ENCODE peak calls at places on chromosomes 12 and 14, in ten cellular contexts. H, F, S, Y, D, Q, O, U, M and P are unnamed samples.

GRCh38 chr14:77099425-77100167 is 1.5 kb downstream of the CIPC start:
- DNase-seq in H (no peak), F (no peak), S (no peak), Y (no peak), D (no peak), Q (no peak), O (peak), U (no peak), M (peak), P (no peak)

GRCh38 chr14:100305446-100306255 is 593 bp downstream of the SLC25A29 start:
- DNase-seq in H (peak), F (peak), S (no peak), Y (peak), D (peak), Q (peak), O (peak), U (no peak), M (peak), P (peak)

GRCh38 chr12:15633201-15633600 is 156.0 kb downstream of the EPS8 start:
- DNase-seq in H (no peak), F (no peak), S (no peak), Y (no peak), D (no peak), Q (no peak), O (peak), U (no peak), M (no peak), P (no peak)

GRCh38 chr12:52636189-52636588 is 15.8 kb downstream of the KRT2 start:
- DNase-seq in H (peak), F (no peak), S (peak), Y (no peak), D (no peak), Q (no peak), O (no peak), U (no peak), M (no peak), P (peak)

GRCh38 chr12:43758247-43758727 is 303 bp downstream of the PUS7L start:
- DNase-seq in H (peak), F (peak), S (peak), Y (peak), D (peak), Q (no peak), O (no peak), U (no peak), M (peak), P (no peak)

GRCh38 chr12:89497005-89497404 is 27.6 kb downstream of the GALNT4 start:
- DNase-seq in H (no peak), F (no peak), S (no peak), Y (peak), D (no peak), Q (no peak), O (no peak), U (no peak), M (no peak), P (no peak)

GRCh38 chr12:108821407-108822397 is 35.7 kb downstream of the SSH1 start:
- DNase-seq in H (no peak), F (no peak), S (no peak), Y (no peak), D (no peak), Q (no peak), O (no peak), U (no peak), M (no peak), P (no peak)

GRCh38 chr12:130830246-130830551 is 8.9 kb downstream of the STX2 start:
- DNase-seq in H (no peak), F (no peak), S (no peak), Y (no peak), D (no peak), Q (no peak), O (no peak), U (no peak), M (peak), P (no peak)

GRCh38 chr14:31930493-31931225 is 146.4 kb upstream of the ARHGAP5 start:
- DNase-seq in H (no peak), F (no peak), S (no peak), Y (no peak), D (no peak), Q (no peak), O (no peak), U (no peak), M (no peak), P (no peak)

GRCh38 chr12:57111046-57111698 is at the start of gene STAT6:
- DNase-seq in H (peak), F (peak), S (peak), Y (peak), D (peak), Q (no peak), O (peak), U (no peak), M (peak), P (peak)
- TF ChIP-seq POLR2AphosphoS5 in H (peak), F (no peak), S (no peak), Y (peak), D (peak), Q (no peak), O (peak), U (no peak), M (peak), P (peak)

DNA sequence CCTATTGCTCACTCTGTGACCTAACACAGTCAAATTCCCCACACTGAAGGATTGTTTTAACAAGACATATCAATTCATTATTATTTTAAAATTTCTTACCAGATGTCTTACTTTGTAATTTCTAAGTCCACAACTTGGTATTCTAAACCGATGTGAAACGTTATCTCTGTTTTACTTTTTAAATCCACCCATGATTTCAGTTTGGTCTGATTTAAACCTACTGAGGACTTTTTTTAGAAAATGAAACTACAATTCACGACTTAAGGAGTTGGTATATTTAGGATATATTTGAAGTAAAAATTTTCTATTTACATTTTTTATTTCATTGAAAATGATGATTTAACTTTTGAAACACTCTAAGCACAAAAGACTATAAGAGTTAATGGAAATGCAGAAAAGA is 35.1 kb upstream of the GRIP1 start:
- DNase-seq in H (no peak), F (no peak), S (no peak), Y (no peak), D (no peak), Q (no peak), O (no peak), U (no peak), M (no peak), P (no peak)
- H3K4me3 ChIP-seq in H (no peak), F (no peak), S (no peak), Y (no peak), D (no peak), Q (no peak), O (no peak), U (no peak), M (no peak), P (no peak)

GRCh38 chr12:6533653-6534157 is 612 bp upstream of the GAPDH start:
- DNase-seq in H (peak), F (peak), S (no peak), Y (peak), D (peak), Q (peak), O (peak), U (no peak), M (peak), P (peak)

GRCh38 chr12:6534158-6534913 is at the start of gene GAPDH:
- DNase-seq in H (peak), F (peak), S (peak), Y (peak), D (peak), Q (peak), O (peak), U (peak), M (peak), P (peak)

GRCh38 chr12:6532051-6532926 is 2.0 kb upstream of the GAPDH start:
- DNase-seq in H (peak), F (peak), S (no peak), Y (peak), D (peak), Q (no peak), O (peak), U (no peak), M (peak), P (peak)

GRCh38 chr12:6534914-6535696 is 788 bp downstream of the GAPDH start:
- DNase-seq in H (peak), F (peak), S (peak), Y (peak), D (peak), Q (peak), O (peak), U (no peak), M (peak), P (peak)

GRCh38 chr12:6532927-6533652 is 1.2 kb upstream of the GAPDH start:
- DNase-seq in H (peak), F (peak), S (peak), Y (peak), D (peak), Q (no peak), O (no peak), U (no peak), M (peak), P (peak)
- TF ChIP-seq POLR2AphosphoS5 in H (no peak), F (peak), S (peak), Y (peak), D (peak), Q (peak), O (no peak), U (no peak), M (peak), P (no peak)

DNA sequence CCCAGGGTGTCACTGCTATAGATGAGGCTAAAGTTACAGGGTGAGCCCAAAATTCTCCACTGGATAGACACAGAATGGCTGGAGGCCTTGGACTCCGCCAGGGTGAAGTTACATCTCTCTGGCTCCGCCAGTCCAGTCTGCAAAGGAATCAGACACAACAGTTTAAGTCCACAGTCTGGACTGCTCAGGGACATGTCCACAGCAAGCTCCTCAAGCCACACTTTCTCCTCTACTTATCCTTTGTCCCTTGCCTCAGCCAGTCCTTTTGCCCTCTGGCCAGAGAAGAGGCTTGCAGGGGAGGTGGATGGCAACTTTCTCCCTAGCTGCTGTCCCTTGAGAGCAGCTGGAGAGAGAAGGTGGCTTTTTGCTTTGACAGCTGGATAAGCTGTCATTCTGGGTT is 28.0 kb downstream of the PTPRB start:
- DNase-seq in H (no peak), F (no peak), S (no peak), Y (no peak), D (no peak), Q (no peak), O (peak), U (no peak), M (no peak), P (no peak)
- H3K4me3 ChIP-seq in H (peak), F (peak), S (peak), Y (peak), D (no peak), Q (peak), O (no peak), U (peak), M (peak), P (no peak)